ENCODE peak calls at places on chromosomes 6 and 20, in seven cellular contexts. E is gastrocnemius medialis, G is Calu3, U is left ventricle myocardium inferior, M is RWPE1, T is testis, S is GM20000. O is an unnamed sample.
A peak's percentile ranks its signal among the peaks of the same experiment; 100 is the strongest.

GRCh38 chr6:42104095-42104806 is 38.2 kb downstream of the C6orf132 start:
- DNase-seq in G (no peak), M (no peak), S (peak; percentile 92), E (peak; percentile 39), U (peak; percentile 75), T (peak; percentile 88), O (peak; percentile 90)

GRCh38 chr6:119148825-119149525 is 70.5 kb upstream of the FAM184A start:
- DNase-seq in G (no peak), S (no peak), E (no peak), U (no peak), T (no peak), M (no peak), O (no peak)

GRCh38 chr20:63958471-63958870 is 2.3 kb upstream of the UCKL1 start:
- DNase-seq in M (no peak), U (no peak), G (no peak), E (no peak), T (no peak), S (no peak), O (no peak)

GRCh38 chr6:7137335-7138106 is 29.8 kb downstream of the RREB1 start:
- DNase-seq in G (no peak), U (peak; percentile 59), S (peak; percentile 56), E (peak; percentile 47), M (no peak), T (peak; percentile 65), O (no peak)

GRCh38 chr6:115783402-115784061 is 277.2 kb downstream of the FRK start:
- DNase-seq in G (peak; percentile 8), U (no peak), S (no peak), T (no peak), E (no peak), M (peak; percentile 16), O (no peak)

GRCh38 chr6:30844118-30844535 is 40.2 kb upstream of the DDR1 start:
- DNase-seq in G (no peak), M (no peak), U (no peak), T (no peak), S (no peak), E (no peak), O (no peak)

GRCh38 chr6:100512203-100512862 is 47.6 kb upstream of the SIM1 start:
- DNase-seq in G (no peak), T (no peak), M (peak; percentile 14), E (no peak), U (no peak), S (no peak), O (no peak)

GRCh38 chr6:20404641-20405032 is 3.0 kb downstream of the E2F3 start:
- DNase-seq in E (no peak), M (peak; percentile 60), G (peak; percentile 84), U (no peak), T (peak; percentile 45), S (peak; percentile 56), O (peak; percentile 50)

GRCh38 chr20:32672982-32673727 is 586 bp downstream of the C20orf203 start:
- DNase-seq in M (no peak), U (no peak), T (no peak), S (peak; percentile 71), E (no peak), G (no peak), O (peak; percentile 75)

GRCh38 chr20:18496042-18496441 is 983 bp downstream of the RBBP9 start:
- DNase-seq in E (no peak), T (no peak), G (no peak), M (no peak), U (no peak), S (no peak), O (no peak)

GRCh38 chr6:142902636-142903053 is 42.3 kb downstream of the HIVEP2 start:
- DNase-seq in U (peak; percentile 46), T (peak; percentile 18), M (peak; percentile 93), E (no peak), G (peak; percentile 74), S (peak; percentile 21), O (no peak)

GRCh38 chr20:33811763-33812672 is 870 bp downstream of the CHMP4B start:
- DNase-seq in U (peak; percentile 45), S (peak; percentile 51), M (peak; percentile 97), E (peak; percentile 79), G (peak; percentile 70), T (peak; percentile 47), O (peak; percentile 51)

GRCh38 chr20:59832406-59833156 is 100.9 kb downstream of the SYCP2 start:
- DNase-seq in T (peak; percentile 7), G (no peak), E (no peak), S (no peak), U (peak; percentile 5), M (no peak), O (peak; percentile 6)

GRCh38 chr20:51174536-51174935 is 151.6 kb upstream of the KCNG1 start:
- DNase-seq in S (no peak), U (no peak), T (no peak), M (no peak), G (no peak), E (no peak), O (no peak)

GRCh38 chr6:34487536-34487935 is 21.7 kb downstream of the PACSIN1 start:
- DNase-seq in G (no peak), U (no peak), M (no peak), S (no peak), T (no peak), E (no peak), O (no peak)

GRCh38 chr6:138691595-138692057 is 81.9 kb upstream of the CCDC28A start:
- DNase-seq in U (no peak), S (no peak), E (no peak), M (peak; percentile 43), G (peak; percentile 8), T (no peak), O (no peak)

GRCh38 chr20:5509803-5510202 is 193.0 kb upstream of the PROKR2 start:
- DNase-seq in M (no peak), E (no peak), G (no peak), U (no peak), S (no peak), T (no peak), O (no peak)

GRCh38 chr20:5508044-5508443 is 191.3 kb upstream of the PROKR2 start:
- DNase-seq in S (no peak), T (no peak), G (no peak), E (no peak), U (no peak), M (no peak), O (no peak)

DNA sequence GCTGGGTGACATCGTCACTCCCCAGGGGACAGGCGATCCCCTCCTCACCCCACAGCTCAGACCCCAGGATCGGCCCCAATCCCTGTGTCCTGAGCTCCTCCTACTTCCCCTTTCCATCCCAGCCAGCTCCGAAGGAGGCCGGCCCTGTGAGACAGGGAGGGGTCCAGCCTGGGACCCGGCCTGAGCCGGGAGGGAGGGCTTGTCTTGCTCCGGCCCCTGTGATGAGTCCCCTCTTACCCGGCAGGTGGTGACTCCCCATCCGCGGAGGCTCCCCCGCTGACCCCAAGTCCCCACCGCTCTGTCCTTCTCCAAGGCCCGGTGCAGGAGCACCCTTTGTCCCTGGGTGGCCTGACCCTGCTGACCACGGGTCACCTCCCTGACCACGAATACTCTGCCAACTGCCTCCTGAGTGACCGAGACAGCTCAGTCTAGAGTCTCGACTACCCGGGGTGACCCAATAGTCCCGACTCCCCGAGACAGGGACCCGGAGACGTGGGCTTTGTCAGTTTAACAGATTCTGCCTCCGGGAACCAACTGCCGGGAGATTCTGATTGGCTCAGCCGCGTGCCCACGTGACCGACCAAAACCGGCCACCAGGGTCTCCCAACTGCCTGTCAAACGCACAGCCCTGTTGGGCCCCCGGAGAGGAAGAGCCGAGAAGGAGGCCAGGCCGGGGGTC is 187.4 kb upstream of the PROKR2 start:
- DNase-seq in T (peak; percentile 77), U (peak; percentile 77), G (peak; percentile 6), E (peak; percentile 26), S (peak; percentile 71), M (no peak), O (peak; percentile 54)
- TF ChIP-seq CTCF in T (no peak), U (peak; percentile 41), G (no peak), E (no peak), S (no peak), M (no peak), O (no peak)

GRCh38 chr6:89364586-89364985 is 12.1 kb upstream of the UBE2J1 start:
- DNase-seq in M (no peak), U (no peak), G (no peak), T (no peak), E (no peak), S (no peak), O (no peak)

GRCh38 chr6:89371849-89372505 is 19.5 kb upstream of the UBE2J1 start:
- DNase-seq in E (peak; percentile 46), G (peak; percentile 83), M (peak; percentile 70), U (peak; percentile 78), T (peak; percentile 81), S (peak; percentile 73), O (peak; percentile 75)

GRCh38 chr6:89368107-89368506 is 15.6 kb upstream of the UBE2J1 start:
- DNase-seq in M (peak; percentile 30), G (peak; percentile 74), U (peak; percentile 57), E (no peak), S (peak; percentile 44), T (peak; percentile 82), O (peak; percentile 35)

GRCh38 chr6:89372506-89372901 is 20.0 kb upstream of the UBE2J1 start:
- DNase-seq in G (no peak), M (no peak), S (peak; percentile 25), T (no peak), U (no peak), E (no peak), O (peak; percentile 32)

DNA sequence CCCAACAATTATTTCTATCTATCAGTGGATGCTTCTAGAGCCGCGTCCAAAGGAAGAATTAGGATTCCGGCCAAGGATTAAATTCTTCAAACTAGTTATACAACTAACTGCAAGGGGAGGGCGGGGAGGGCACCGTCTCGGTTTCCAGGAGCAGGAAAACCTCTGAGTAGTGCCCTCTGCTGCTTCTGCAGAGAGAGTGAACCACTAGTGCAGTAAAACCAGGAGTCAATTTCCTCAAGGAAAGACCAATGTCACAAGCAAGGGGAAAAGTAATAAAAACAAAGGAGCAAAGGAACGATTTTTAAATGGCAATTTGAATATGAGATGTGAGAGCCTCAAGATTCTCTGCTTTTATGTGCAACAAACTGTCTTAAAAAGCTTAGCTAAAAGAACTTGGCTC is 16.5 kb upstream of the UBE2J1 start:
- DNase-seq in G (peak; percentile 51), U (peak; percentile 59), M (peak; percentile 60), T (peak; percentile 72), E (no peak), S (no peak), O (no peak)
- TF ChIP-seq CTCF in G (peak; percentile 47), U (peak; percentile 75), M (peak; percentile 27), T (no peak), E (peak; percentile 58), S (peak; percentile 18), O (peak; percentile 25)

GRCh38 chr6:107657755-107658461 is 166.2 kb downstream of the SCML4 start:
- DNase-seq in M (no peak), U (peak; percentile 29), S (peak; percentile 66), T (no peak), G (no peak), E (peak; percentile 66), O (peak; percentile 67)
- TF ChIP-seq CTCF in M (no peak), U (peak; percentile 26), S (no peak), T (no peak), G (no peak), E (no peak), O (no peak)

DNA sequence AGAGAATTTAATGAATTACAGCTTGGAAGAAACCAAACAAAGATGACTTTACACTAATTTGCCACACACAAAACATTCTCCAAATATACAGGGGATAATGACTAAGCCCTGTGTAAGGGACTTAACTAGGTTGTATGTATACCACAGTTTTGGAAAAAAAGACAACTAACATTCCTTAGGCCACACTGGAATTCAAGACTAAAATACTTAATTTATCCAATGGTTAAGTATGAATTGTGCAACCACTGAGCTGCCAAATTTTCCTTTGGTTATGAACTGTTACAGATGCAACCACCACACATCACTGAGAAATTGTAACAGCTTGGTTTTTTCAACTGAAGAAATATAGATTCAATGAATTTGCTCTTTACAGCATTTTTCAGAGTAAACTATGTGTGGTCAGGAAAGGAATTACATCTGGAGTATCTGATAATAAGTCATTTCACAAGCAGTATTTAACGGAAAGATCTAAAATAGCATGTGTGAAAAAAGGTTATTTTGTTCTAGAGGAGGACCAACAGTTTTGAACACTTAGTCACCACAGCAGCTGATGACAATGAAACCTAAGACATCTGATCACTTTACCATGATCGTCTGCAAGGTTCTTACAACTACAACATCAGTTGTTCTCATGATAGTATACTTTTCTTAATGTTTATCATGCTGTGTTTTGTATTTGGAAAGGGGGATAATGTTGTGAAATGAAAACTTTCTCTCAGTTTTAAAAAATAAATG is 318.8 kb downstream of the BCKDHB start:
- DNase-seq in T (no peak), G (no peak), E (no peak), S (no peak), M (no peak), U (no peak), O (no peak)
- TF ChIP-seq CTCF in T (no peak), G (no peak), E (no peak), S (no peak), M (no peak), U (no peak), O (no peak)

O was measured in GM10248.